ENCODE peak calls at places on chromosomes 13 and 19, in five cellular contexts. F is heart right ventricle, N is OCI-LY7, A is tibial nerve, H is keratinocyte. V is an unnamed sample.

GRCh38 chr19:17156947-17157302 is 58.2 kb upstream of the USE1 start:
- DNase-seq in N (no peak), H (no peak), A (no peak), F (no peak), V (no peak)

GRCh38 chr19:46499692-46500091 is 4.0 kb upstream of the PNMA8B start:
- DNase-seq in F (no peak), H (no peak), A (no peak), N (no peak), V (no peak)

GRCh38 chr19:29098091-29098490 is 114.9 kb downstream of the UQCRFS1 start:
- DNase-seq in N (no peak), H (no peak), A (no peak), F (no peak), V (no peak)

GRCh38 chr13:65789815-65790214 is 1440.3 kb downstream of the PCDH9 start:
- DNase-seq in H (no peak), N (no peak), A (no peak), F (no peak), V (no peak)

GRCh38 chr13:31930901-31931522 is 100.6 kb upstream of the FRY start:
- DNase-seq in F (no peak), N (no peak), H (no peak), A (no peak), V (peak; percentile 54)

GRCh38 chr19:42422576-42423461 is 4.4 kb downstream of the LIPE start:
- DNase-seq in H (peak; percentile 69), A (no peak), F (peak; percentile 49), N (peak; percentile 88), V (peak; percentile 61)

GRCh38 chr19:351976-352625 is 7.5 kb upstream of the MIER2 start:
- DNase-seq in H (no peak), A (no peak), N (no peak), F (no peak), V (no peak)

GRCh38 chr19:44925114-44925891 is 10.9 kb downstream of the APOC1 start:
- DNase-seq in F (peak; percentile 60), N (no peak), A (peak; percentile 81), H (no peak), V (no peak)

GRCh38 chr13:102117175-102117830 is 284.5 kb downstream of the FGF14 start:
- DNase-seq in A (no peak), H (peak; percentile 41), F (no peak), N (no peak), V (no peak)

GRCh38 chr13:114309086-114309485 is 5.2 kb upstream of the CHAMP1 start:
- DNase-seq in A (no peak), N (no peak), F (no peak), H (no peak), V (no peak)

GRCh38 chr13:46831588-46832194 is 34.7 kb upstream of the ESD start:
- DNase-seq in F (peak; percentile 24), H (no peak), N (peak; percentile 58), A (peak; percentile 69), V (peak; percentile 36)

GRCh38 chr13:19959831-19960672 is 1.5 kb downstream of the ZMYM2 start:
- DNase-seq in F (peak; percentile 85), A (peak; percentile 77), H (peak; percentile 50), N (peak; percentile 94), V (peak; percentile 78)

GRCh38 chr19:4745986-4746385 is 22.3 kb upstream of the DPP9 start:
- DNase-seq in N (no peak), A (no peak), F (no peak), H (no peak), V (no peak)

GRCh38 chr19:4557971-4558941 is 1.2 kb downstream of the SEMA6B start:
- DNase-seq in H (no peak), N (peak; percentile 30), F (no peak), A (no peak), V (peak; percentile 82)

DNA sequence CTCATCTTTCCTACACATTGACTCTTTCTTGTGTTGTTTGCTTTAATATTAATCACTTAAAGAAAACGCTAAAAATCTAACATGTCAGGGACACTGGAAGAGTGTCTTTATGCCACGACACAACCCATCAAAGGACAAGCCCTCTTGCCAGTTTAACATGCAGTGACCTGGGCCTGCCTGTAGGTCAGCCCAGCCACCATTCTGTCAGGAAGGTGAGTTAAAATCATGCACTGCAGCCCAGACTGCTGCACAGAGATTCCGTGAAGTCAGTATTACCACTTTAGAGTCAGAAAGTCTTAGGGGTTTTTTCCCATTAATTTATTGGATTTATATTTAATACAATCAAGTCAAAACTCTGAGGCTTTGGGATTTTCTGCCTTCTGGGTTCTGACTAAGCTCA is 58.0 kb downstream of the TNFRSF19 start:
- DNase-seq in A (no peak), F (no peak), N (no peak), H (no peak), V (no peak)
- TF ChIP-seq CTCF in A (no peak), F (no peak), N (no peak), H (no peak), V (no peak)

GRCh38 chr19:41023193-41023592 is 32.1 kb downstream of the CYP2B6 start:
- DNase-seq in N (no peak), F (no peak), A (no peak), H (no peak), V (no peak)
- TF ChIP-seq CTCF in N (peak; percentile 18), F (no peak), A (no peak), H (no peak), V (no peak)

GRCh38 chr13:25217023-25217909 is 45.2 kb upstream of the AMER2 start:
- DNase-seq in H (no peak), A (no peak), N (no peak), F (no peak), V (no peak)

GRCh38 chr13:25213716-25214115 is 41.6 kb upstream of the AMER2 start:
- DNase-seq in N (no peak), F (no peak), H (peak; percentile 73), A (no peak), V (no peak)

GRCh38 chr13:25215253-25215575 is 43.1 kb upstream of the AMER2 start:
- DNase-seq in H (no peak), A (no peak), N (no peak), F (no peak), V (no peak)

GRCh38 chr13:25218011-25218410 is 45.9 kb upstream of the AMER2 start:
- DNase-seq in H (no peak), N (no peak), F (no peak), A (no peak), V (no peak)

DNA sequence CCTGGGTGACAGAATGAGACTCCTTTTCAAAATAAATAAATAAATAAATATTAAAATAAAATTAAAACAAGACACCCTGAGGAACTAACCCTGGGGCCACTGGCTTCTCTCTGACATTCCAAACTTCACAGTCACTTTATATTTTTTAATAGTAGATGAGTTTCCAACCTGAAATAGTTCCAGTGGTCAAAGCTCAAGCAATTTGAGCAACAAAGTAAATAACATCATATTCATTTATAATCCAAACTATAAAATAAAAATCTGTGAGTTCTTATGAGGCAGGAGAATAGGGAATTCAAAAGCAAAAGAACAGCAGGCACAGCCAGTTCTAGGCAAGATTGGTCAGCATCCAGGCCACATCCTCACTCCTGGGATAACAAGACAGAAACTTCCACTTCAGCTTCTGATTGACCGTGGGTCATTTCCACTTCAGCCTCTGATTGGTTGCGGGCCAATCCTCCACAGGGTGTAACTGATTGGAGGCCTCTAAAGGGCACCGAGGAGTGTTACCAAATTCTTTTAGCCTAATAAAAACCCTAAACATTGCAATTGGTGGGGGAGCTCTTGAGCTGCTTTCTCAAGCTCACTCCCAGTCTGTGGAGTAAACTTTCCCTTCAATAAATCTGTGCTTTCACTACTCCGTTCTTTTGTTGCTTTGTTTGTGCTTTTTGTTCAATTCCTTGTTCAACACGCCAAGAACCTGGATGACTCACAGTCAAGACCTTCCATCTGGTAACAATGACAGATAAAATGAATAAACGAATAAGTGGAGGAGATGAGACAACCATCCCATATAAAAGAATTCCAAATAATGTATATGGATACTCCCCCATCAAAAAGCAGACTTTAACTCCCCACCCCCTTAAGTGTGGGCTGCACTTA is 42.5 kb upstream of the AMER2 start:
- DNase-seq in F (peak; percentile 15), A (peak; percentile 82), H (no peak), N (no peak), V (no peak)
- TF ChIP-seq CTCF in F (no peak), A (no peak), H (no peak), N (peak; percentile 31), V (no peak)

GRCh38 chr19:48085904-48086864 is 24.4 kb downstream of the PLA2G4C start:
- DNase-seq in A (no peak), H (no peak), F (no peak), N (peak; percentile 11), V (no peak)
- TF ChIP-seq CTCF in A (no peak), H (peak; percentile 3), F (no peak), N (peak; percentile 60), V (no peak)

GRCh38 chr13:77000475-77000874 is 8.6 kb downstream of the CLN5 start:
- DNase-seq in H (no peak), A (no peak), F (no peak), N (no peak), V (no peak)

GRCh38 chr13:77001540-77001939 is 9.7 kb downstream of the CLN5 start:
- DNase-seq in H (no peak), A (no peak), F (no peak), N (no peak), V (no peak)

GRCh38 chr13:77001963-77002587 is 10.2 kb downstream of the CLN5 start:
- DNase-seq in F (no peak), N (no peak), H (no peak), A (no peak), V (no peak)

GRCh38 chr13:77002590-77003190 is 10.8 kb downstream of the CLN5 start:
- DNase-seq in H (no peak), F (no peak), N (peak; percentile 30), A (no peak), V (no peak)
- TF ChIP-seq CTCF in H (peak; percentile 63), F (peak; percentile 61), N (peak; percentile 85), A (peak; percentile 58), V (peak; percentile 30)

GRCh38 chr19:54189020-54189667 is at the start of gene MBOAT7:
- DNase-seq in F (no peak), N (peak; percentile 87), A (no peak), H (no peak), V (peak; percentile 92)
- TF ChIP-seq CTCF in F (peak; percentile 18), N (peak; percentile 71), A (peak; percentile 26), H (peak; percentile 8), V (peak; percentile 59)

GRCh38 chr19:43533546-43534304 is 737 bp downstream of the ZNF575 start:
- DNase-seq in N (peak; percentile 78), H (peak; percentile 97), F (peak; percentile 99), A (peak; percentile 100), V (peak; percentile 98)

GRCh38 chr19:43532571-43532961 is 422 bp upstream of the ZNF575 start:
- DNase-seq in N (peak; percentile 44), H (no peak), A (no peak), F (no peak), V (peak; percentile 67)

GRCh38 chr19:43534811-43535761 is 2.1 kb downstream of the ZNF575 start:
- DNase-seq in H (no peak), A (peak; percentile 60), N (peak; percentile 31), F (peak; percentile 68), V (no peak)

GRCh38 chr19:43534305-43534612 is 1.3 kb downstream of the ZNF575 start:
- DNase-seq in F (no peak), H (no peak), N (no peak), A (no peak), V (no peak)

DNA sequence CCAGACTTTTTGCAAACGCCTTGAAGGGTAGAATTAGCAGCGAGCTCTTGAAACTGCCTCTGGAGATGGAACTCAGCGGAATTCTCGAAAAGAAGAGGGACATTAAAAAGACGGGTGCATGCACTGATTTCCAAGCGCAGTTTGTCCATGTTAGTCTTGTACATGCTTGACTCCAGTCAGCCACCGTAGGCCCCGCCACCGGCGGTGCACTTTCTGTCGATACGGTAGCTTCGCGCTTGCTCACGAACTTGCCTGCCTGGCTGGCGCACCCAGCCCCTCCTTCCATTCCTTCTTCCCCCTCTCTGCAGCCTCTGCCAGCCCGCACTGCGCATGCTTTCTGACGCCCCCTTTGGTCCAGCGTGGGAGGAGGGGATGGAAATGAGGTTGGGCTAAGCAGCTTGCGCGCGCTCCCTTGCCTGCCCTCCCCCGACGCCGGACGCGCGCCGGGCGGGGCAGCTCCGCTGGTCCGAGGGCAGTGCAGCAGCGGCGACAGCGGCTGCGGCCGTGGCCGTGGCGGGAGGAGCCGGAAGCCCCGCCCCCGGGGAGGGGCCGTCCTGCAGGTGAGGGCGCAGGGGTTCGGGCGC is at the start of gene ZNF575:
- DNase-seq in H (no peak), A (peak; percentile 81), F (peak; percentile 94), N (peak; percentile 75), V (peak; percentile 96)
- TF ChIP-seq CTCF in H (no peak), A (no peak), F (no peak), N (no peak), V (no peak)

V was measured in GM20000.